ENCODE peak calls at places on chromosome 7, in six cellular contexts. G is fibroblast of lung, O is transverse colon, Z is right atrium auricular region, K is A673, U is H1. P is an unnamed sample. For H3K4me1, the result is how much of the 10 kb centered on the place peaks cover.

GRCh38 chr7:134737561-134738353 is 41.7 kb upstream of the CALD1 start:
- DNase-seq in K (peak), G (peak), U (no peak), Z (no peak), O (no peak), P (no peak)

GRCh38 chr7:44257618-44258422 is 57.0 kb downstream of the YKT6 start:
- DNase-seq in O (peak), G (peak), Z (peak), K (peak), U (no peak), P (no peak)

GRCh38 chr7:24381919-24382505 is 98.0 kb downstream of the NPY start:
- DNase-seq in U (no peak), G (peak), O (no peak), K (peak), Z (no peak), P (no peak)

GRCh38 chr7:158015403-158016116 is 572.1 kb downstream of the PTPRN2 start:
- DNase-seq in G (no peak), Z (peak), U (no peak), K (no peak), O (no peak), P (no peak)

GRCh38 chr7:84200859-84201258 is 6.3 kb upstream of the SEMA3A start:
- DNase-seq in Z (no peak), G (peak), O (no peak), K (no peak), U (no peak), P (no peak)

GRCh38 chr7:85286449-85286848 is 99.6 kb upstream of the SEMA3D start:
- DNase-seq in O (no peak), U (no peak), Z (no peak), G (no peak), K (no peak), P (no peak)

GRCh38 chr7:129805086-129805719 is 147.6 kb downstream of the UBE2H start:
- DNase-seq in K (no peak), U (no peak), O (no peak), G (no peak), Z (no peak), P (no peak)

GRCh38 chr7:41316410-41316809 is 386.5 kb downstream of the INHBA start:
- DNase-seq in Z (no peak), U (no peak), O (peak), G (no peak), K (no peak), P (no peak)

GRCh38 chr7:116011584-116011983 is 19.0 kb downstream of the TFEC start:
- DNase-seq in G (no peak), K (no peak), Z (no peak), U (no peak), O (no peak), P (no peak)

GRCh38 chr7:25454562-25455031 is 226.3 kb upstream of the NPVF start:
- DNase-seq in G (peak), U (no peak), K (no peak), O (peak), Z (peak), P (no peak)

GRCh38 chr7:47346378-47346914 is 235.5 kb downstream of the TNS3 start:
- DNase-seq in K (no peak), G (no peak), U (no peak), O (peak), Z (no peak), P (no peak)

GRCh38 chr7:139680676-139681462 is 96.9 kb downstream of the HIPK2 start:
- DNase-seq in O (no peak), Z (peak), G (peak), U (no peak), K (peak), P (no peak)

GRCh38 chr7:151246161-151247015 is 2.1 kb downstream of the SMARCD3 start:
- DNase-seq in O (no peak), G (no peak), Z (no peak), K (no peak), U (peak), P (no peak)

GRCh38 chr7:17279081-17279480 is 19.4 kb upstream of the AHR start:
- DNase-seq in O (no peak), G (no peak), U (no peak), Z (no peak), K (no peak), P (no peak)

GRCh38 chr7:38177621-38178003 is 433 bp upstream of the STARD3NL start:
- DNase-seq in U (no peak), G (no peak), O (no peak), Z (no peak), K (no peak), P (no peak)

GRCh38 chr7:38178695-38179344 is 775 bp downstream of the STARD3NL start:
- DNase-seq in U (no peak), G (peak), O (no peak), K (no peak), Z (no peak), P (no peak)

GRCh38 chr7:38181111-38181510 is 3.1 kb downstream of the STARD3NL start:
- DNase-seq in U (no peak), G (no peak), Z (no peak), K (no peak), O (no peak), P (no peak)

GRCh38 chr7:38179719-38180333 is 1.8 kb downstream of the STARD3NL start:
- DNase-seq in O (no peak), K (no peak), Z (no peak), U (no peak), G (peak), P (no peak)

DNA sequence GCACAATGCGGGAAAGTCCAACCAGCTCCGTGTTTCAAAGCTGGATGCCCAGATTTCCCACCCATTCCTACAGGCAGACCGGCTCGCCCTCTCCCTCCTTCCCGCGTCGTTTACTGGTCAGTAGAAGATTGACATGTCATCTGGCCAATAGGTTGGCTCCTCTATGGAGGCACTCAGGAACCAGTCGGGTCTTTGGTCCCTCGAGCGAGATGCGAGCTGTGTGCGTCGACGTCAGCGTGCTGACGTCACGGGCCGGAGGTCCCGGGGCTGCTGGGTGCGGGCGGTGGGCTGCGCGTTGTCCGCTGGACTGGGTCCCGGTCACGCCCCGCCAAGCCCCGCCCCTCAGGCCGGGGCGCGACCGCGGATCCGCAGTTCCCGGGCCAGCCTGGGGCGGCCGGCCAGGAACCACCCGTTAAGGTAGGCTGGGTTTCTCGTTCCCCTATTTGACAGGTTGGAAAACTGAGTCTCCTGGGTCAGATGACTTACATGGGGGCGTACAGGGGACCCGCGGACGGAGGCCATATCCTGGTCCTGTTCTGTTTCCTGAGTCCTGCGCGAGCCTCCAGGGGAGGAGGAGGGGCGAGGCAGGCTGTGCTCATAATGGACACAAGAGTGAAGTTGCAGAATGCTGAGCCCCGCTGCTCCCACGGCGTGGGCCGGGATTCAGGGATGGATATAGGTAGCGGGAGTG is at the start of gene STARD3NL:
- DNase-seq in G (peak), Z (peak), K (peak), U (peak), O (peak), P (peak)
- TF ChIP-seq CTCF in G (no peak), Z (no peak), K (no peak), U (no peak), O (peak), P (no peak)

DNA sequence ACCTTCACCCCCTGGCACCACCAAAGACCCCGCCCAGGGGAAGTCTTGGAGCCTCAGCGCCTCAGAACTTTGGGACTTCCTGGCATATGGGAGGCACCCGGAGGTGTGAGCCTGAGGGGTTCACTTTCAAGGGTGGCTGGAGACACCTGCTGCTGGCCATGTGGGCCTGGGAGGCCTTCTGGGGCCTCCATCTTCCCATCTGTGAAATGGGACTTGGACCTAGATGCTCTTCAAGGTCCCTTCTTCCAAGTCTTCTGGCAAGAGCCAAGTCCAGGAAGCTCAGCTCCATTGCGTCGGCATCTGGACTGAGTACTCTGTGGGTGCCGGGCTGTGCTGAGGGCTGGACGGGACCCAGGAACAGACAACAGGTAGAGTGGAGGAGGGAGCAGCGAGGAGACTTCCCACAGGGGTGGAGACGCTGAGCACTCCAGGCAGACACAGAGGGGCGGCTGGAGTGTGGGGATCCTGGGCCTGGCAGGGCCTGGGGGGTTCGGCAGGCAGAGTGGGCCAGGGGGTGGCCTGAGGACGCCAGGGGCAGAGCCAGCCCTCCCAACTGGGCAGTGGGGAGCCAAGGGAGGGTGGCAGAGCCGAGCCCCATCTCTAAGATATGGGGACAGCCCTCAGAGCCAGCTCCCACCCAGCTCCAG is 9.3 kb upstream of the LFNG start:
- DNase-seq in G (no peak), Z (no peak), K (no peak), U (no peak), O (no peak), P (no peak)
- H3K4me1 ChIP-seq in G (under half), Z (half or more), K (under half), U (under half), O (under half), P (half or more)

GRCh38 chr7:27217951-27218350 is 18.1 kb upstream of the HOXA13 start:
- DNase-seq in Z (no peak), K (no peak), G (no peak), O (no peak), U (no peak), P (no peak)

GRCh38 chr7:27219821-27220220 is 19.9 kb upstream of the HOXA13 start:
- DNase-seq in K (no peak), Z (peak), U (no peak), O (no peak), G (no peak), P (no peak)

GRCh38 chr7:27221201-27221797 is 21.3 kb upstream of the EVX1 start:
- DNase-seq in K (no peak), U (no peak), G (no peak), Z (no peak), O (no peak), P (no peak)

GRCh38 chr7:27223941-27224590 is 18.5 kb upstream of the EVX1 start:
- DNase-seq in K (no peak), U (no peak), Z (no peak), O (no peak), G (no peak), P (no peak)

DNA sequence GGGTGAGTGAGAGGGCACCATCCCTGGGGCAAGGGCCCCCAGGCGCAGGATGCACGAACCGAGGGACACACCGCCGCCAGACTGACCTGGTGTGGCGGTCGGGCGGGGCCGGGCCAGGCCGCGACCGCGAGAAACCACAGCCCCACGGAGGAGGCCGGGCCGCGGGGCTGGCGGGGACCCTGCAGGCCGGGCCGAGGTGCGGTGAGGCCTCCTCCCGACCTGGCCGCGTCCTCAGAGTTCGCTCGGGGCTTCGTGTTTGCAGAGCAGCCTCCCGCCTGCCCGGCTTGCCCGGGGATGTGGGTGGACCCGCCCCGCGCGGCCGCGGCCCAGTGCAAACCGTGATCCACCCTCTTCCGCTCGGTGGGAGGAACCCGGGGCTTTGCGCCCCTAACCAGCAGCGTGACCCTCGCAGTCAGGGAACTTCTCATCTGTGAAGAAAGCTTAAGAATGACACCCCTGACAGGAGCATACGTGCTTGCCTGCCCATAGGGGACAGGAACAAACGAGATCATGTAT is 20.6 kb upstream of the HOXA13 start:
- DNase-seq in G (no peak), K (no peak), U (no peak), Z (peak), O (no peak), P (no peak)
- H3K4me3 ChIP-seq in G (no peak), K (no peak), U (no peak), Z (peak), O (no peak), P (no peak)

GRCh38 chr7:77315102-77315501 is 101.0 kb downstream of the GSAP start:
- DNase-seq in O (no peak), G (no peak), Z (no peak), K (no peak), U (no peak), P (no peak)
- TF ChIP-seq CTCF in O (no peak), G (no peak), Z (no peak), K (no peak), U (no peak), P (no peak)

DNA sequence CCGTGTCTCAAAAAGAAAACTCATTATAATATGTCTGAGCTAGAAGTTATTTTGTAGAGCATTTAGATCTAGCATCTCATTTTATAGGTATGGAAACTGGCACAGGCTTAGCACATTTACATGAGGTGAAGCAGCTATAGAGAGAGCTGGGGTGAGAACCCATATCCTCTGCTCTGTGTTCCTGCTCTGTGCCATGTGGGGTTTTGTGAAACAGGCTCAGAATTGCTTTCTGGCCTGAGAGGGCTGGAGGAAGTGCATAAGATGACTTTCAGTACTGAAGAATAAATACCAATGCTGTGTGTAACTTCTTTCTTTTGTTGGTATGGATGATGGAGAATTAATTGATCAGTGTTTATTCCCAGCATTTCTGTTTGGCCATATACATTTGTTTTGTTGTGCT is 159.1 kb downstream of the LRRC4 start:
- DNase-seq in Z (no peak), O (no peak), G (no peak), U (no peak), K (no peak), P (no peak)
- H3K4me1 ChIP-seq in Z (under half), O (under half), G (under half), U (under half), K (under half), P (under half)

GRCh38 chr7:106021211-106022067 is 58.4 kb downstream of the CDHR3 start:
- DNase-seq in G (peak), O (no peak), U (no peak), Z (no peak), K (peak), P (no peak)

GRCh38 chr7:106026101-106026500 is 63.0 kb downstream of the CDHR3 start:
- DNase-seq in Z (no peak), U (no peak), K (no peak), G (no peak), O (no peak), P (no peak)

GRCh38 chr7:106018566-106019338 is 55.7 kb downstream of the CDHR3 start:
- DNase-seq in O (no peak), U (no peak), Z (no peak), K (no peak), G (peak), P (no peak)

GRCh38 chr7:106022193-106022821 is 59.2 kb downstream of the CDHR3 start:
- DNase-seq in U (no peak), O (peak), G (no peak), K (no peak), Z (no peak), P (no peak)

DNA sequence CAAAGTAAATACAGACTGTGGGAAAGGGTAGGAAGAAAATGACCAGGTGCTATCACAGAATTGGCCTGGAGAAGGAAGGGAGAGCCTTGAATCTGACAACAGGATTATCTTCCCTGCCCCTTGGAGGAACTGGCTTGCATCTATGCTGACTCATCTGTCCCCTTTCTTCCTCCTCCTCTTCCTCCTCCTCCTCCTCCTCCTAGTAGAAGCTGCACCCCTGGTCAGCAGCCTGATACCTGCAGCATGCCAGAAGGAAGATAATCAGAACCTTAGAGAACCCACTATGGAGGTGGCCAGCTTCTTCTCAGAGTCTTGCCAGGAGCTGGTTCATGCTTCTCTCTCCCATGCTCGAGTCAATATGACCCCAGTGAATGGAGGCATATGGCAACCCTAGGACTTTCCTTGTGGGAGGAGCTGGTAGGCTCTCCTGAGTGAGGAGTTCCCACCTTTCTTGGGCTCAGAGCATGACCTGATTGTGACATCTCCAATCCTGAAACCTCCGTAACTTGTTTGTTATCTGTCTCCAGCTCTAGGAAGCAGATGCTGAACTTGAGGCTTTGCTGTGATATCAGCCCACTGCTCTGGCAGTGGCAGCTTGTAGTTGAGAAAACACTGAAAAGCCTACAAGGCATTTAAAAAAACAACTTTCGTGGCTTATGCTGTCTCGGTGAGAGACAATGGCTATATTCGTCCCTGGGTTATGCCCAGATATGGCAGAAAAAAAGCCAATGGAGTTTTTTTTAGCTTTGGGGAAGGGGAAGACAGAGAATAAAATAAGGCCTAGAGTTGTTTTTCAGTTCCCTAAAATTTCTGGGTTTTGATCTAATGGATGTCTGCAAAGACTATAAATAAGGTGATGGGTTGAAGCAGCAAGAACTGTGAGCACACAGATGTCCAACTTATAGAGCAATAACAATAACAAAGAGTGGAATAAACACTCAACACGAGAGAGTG is 60.6 kb downstream of the CDHR3 start:
- DNase-seq in Z (no peak), O (no peak), K (no peak), U (no peak), G (no peak), P (no peak)
- H3K4me3 ChIP-seq in Z (no peak), O (no peak), K (no peak), U (no peak), G (no peak), P (no peak)

P was measured in esophagus squamous epithelium.